ENCODE peak calls at places on chromosomes 5 and 9, in nine cellular contexts. One of them, this sample, is unnamed.

GRCh38 chr9:113572076-113572861 is 108.7 kb downstream of the RGS3 start:
- DNase-seq in D341Med: no peak
- DNase-seq in mesendoderm: no peak
- DNase-seq in activated CD8-positive, alpha-beta T cell treated with anti-CD3 and anti-CD28 coated beads for 36 hours: no peak
- DNase-seq in foreskin fibroblast: no peak
- DNase-seq in iPS DF 6.9: no peak
- DNase-seq in naive thymus-derived CD8-positive, alpha-beta T cell: no peak
- DNase-seq in neuronal stem cell: no peak
- DNase-seq in MG63: no peak
- DNase-seq in this sample: no peak

GRCh38 chr5:664343-664993 is 28.7 kb downstream of the TPPP start:
- DNase-seq in activated CD8-positive, alpha-beta T cell treated with anti-CD3 and anti-CD28 coated beads for 36 hours: no peak
- DNase-seq in naive thymus-derived CD8-positive, alpha-beta T cell: no peak
- DNase-seq in neuronal stem cell: no peak
- DNase-seq in D341Med: no peak
- DNase-seq in iPS DF 6.9: no peak
- DNase-seq in foreskin fibroblast: no peak
- DNase-seq in mesendoderm: no peak
- DNase-seq in MG63: no peak
- DNase-seq in this sample: no peak

GRCh38 chr9:78325343-78325742 is 28.4 kb downstream of the PSAT1 start:
- DNase-seq in MG63: no peak
- DNase-seq in activated CD8-positive, alpha-beta T cell treated with anti-CD3 and anti-CD28 coated beads for 36 hours: no peak
- DNase-seq in mesendoderm: peak; percentile 60
- DNase-seq in D341Med: no peak
- DNase-seq in neuronal stem cell: no peak
- DNase-seq in iPS DF 6.9: no peak
- DNase-seq in foreskin fibroblast: peak; percentile 89
- DNase-seq in naive thymus-derived CD8-positive, alpha-beta T cell: no peak
- DNase-seq in this sample: no peak

GRCh38 chr9:18566125-18566524 is 92.2 kb downstream of the ADAMTSL1 start:
- DNase-seq in mesendoderm: no peak
- DNase-seq in foreskin fibroblast: peak; percentile 70
- DNase-seq in iPS DF 6.9: no peak
- DNase-seq in MG63: no peak
- DNase-seq in D341Med: no peak
- DNase-seq in neuronal stem cell: no peak
- DNase-seq in activated CD8-positive, alpha-beta T cell treated with anti-CD3 and anti-CD28 coated beads for 36 hours: no peak
- DNase-seq in naive thymus-derived CD8-positive, alpha-beta T cell: no peak
- DNase-seq in this sample: peak; percentile 25

GRCh38 chr5:75412111-75412990 is 75.3 kb downstream of the HMGCR start:
- DNase-seq in iPS DF 6.9: no peak
- DNase-seq in naive thymus-derived CD8-positive, alpha-beta T cell: no peak
- DNase-seq in D341Med: no peak
- DNase-seq in neuronal stem cell: no peak
- DNase-seq in foreskin fibroblast: no peak
- DNase-seq in MG63: no peak
- DNase-seq in activated CD8-positive, alpha-beta T cell treated with anti-CD3 and anti-CD28 coated beads for 36 hours: no peak
- DNase-seq in mesendoderm: peak; percentile 10
- DNase-seq in this sample: no peak

GRCh38 chr9:131578016-131578415 is 32.7 kb downstream of the PRRT1B start:
- DNase-seq in MG63: no peak
- DNase-seq in D341Med: no peak
- DNase-seq in mesendoderm: no peak
- DNase-seq in foreskin fibroblast: no peak
- DNase-seq in naive thymus-derived CD8-positive, alpha-beta T cell: no peak
- DNase-seq in activated CD8-positive, alpha-beta T cell treated with anti-CD3 and anti-CD28 coated beads for 36 hours: no peak
- DNase-seq in iPS DF 6.9: no peak
- DNase-seq in neuronal stem cell: no peak
- DNase-seq in this sample: no peak

GRCh38 chr9:108759835-108760234 is 96.0 kb downstream of the ACTL7B start:
- DNase-seq in D341Med: no peak
- DNase-seq in foreskin fibroblast: no peak
- DNase-seq in MG63: no peak
- DNase-seq in mesendoderm: no peak
- DNase-seq in neuronal stem cell: no peak
- DNase-seq in naive thymus-derived CD8-positive, alpha-beta T cell: no peak
- DNase-seq in activated CD8-positive, alpha-beta T cell treated with anti-CD3 and anti-CD28 coated beads for 36 hours: no peak
- DNase-seq in iPS DF 6.9: no peak
- DNase-seq in this sample: no peak

GRCh38 chr5:122454522-122454921 is 142.5 kb downstream of the SNCAIP start:
- DNase-seq in neuronal stem cell: no peak
- DNase-seq in naive thymus-derived CD8-positive, alpha-beta T cell: no peak
- DNase-seq in D341Med: no peak
- DNase-seq in MG63: no peak
- DNase-seq in foreskin fibroblast: no peak
- DNase-seq in mesendoderm: peak; percentile 27
- DNase-seq in activated CD8-positive, alpha-beta T cell treated with anti-CD3 and anti-CD28 coated beads for 36 hours: no peak
- DNase-seq in iPS DF 6.9: no peak
- DNase-seq in this sample: no peak

GRCh38 chr5:137350791-137351190 is 148.3 kb downstream of the SPOCK1 start:
- DNase-seq in naive thymus-derived CD8-positive, alpha-beta T cell: no peak
- DNase-seq in mesendoderm: no peak
- DNase-seq in activated CD8-positive, alpha-beta T cell treated with anti-CD3 and anti-CD28 coated beads for 36 hours: no peak
- DNase-seq in MG63: no peak
- DNase-seq in D341Med: no peak
- DNase-seq in neuronal stem cell: no peak
- DNase-seq in foreskin fibroblast: no peak
- DNase-seq in iPS DF 6.9: no peak
- DNase-seq in this sample: no peak

GRCh38 chr5:76691470-76692273 is 24.3 kb upstream of the F2R start:
- DNase-seq in mesendoderm: peak; percentile 53
- DNase-seq in D341Med: peak; percentile 21
- DNase-seq in activated CD8-positive, alpha-beta T cell treated with anti-CD3 and anti-CD28 coated beads for 36 hours: no peak
- DNase-seq in foreskin fibroblast: peak; percentile 73
- DNase-seq in MG63: no peak
- DNase-seq in naive thymus-derived CD8-positive, alpha-beta T cell: no peak
- DNase-seq in iPS DF 6.9: no peak
- DNase-seq in neuronal stem cell: no peak
- DNase-seq in this sample: no peak

GRCh38 chr9:126491256-126491879 is 122.4 kb upstream of the LMX1B start:
- DNase-seq in iPS DF 6.9: no peak
- DNase-seq in MG63: no peak
- DNase-seq in foreskin fibroblast: peak; percentile 84
- DNase-seq in activated CD8-positive, alpha-beta T cell treated with anti-CD3 and anti-CD28 coated beads for 36 hours: peak; percentile 66
- DNase-seq in neuronal stem cell: peak; percentile 75
- DNase-seq in D341Med: peak; percentile 68
- DNase-seq in naive thymus-derived CD8-positive, alpha-beta T cell: peak; percentile 82
- DNase-seq in mesendoderm: peak; percentile 53
- DNase-seq in this sample: peak; percentile 49

GRCh38 chr5:158209219-158209908 is 350.4 kb upstream of the CLINT1 start:
- DNase-seq in MG63: no peak
- DNase-seq in neuronal stem cell: no peak
- DNase-seq in foreskin fibroblast: no peak
- DNase-seq in naive thymus-derived CD8-positive, alpha-beta T cell: no peak
- DNase-seq in D341Med: no peak
- DNase-seq in mesendoderm: no peak
- DNase-seq in activated CD8-positive, alpha-beta T cell treated with anti-CD3 and anti-CD28 coated beads for 36 hours: no peak
- DNase-seq in iPS DF 6.9: no peak
- DNase-seq in this sample: no peak

GRCh38 chr9:136012651-136013050 is 51.5 kb upstream of the UBAC1 start:
- DNase-seq in activated CD8-positive, alpha-beta T cell treated with anti-CD3 and anti-CD28 coated beads for 36 hours: no peak
- DNase-seq in D341Med: no peak
- DNase-seq in MG63: no peak
- DNase-seq in neuronal stem cell: no peak
- DNase-seq in iPS DF 6.9: no peak
- DNase-seq in mesendoderm: no peak
- DNase-seq in foreskin fibroblast: peak; percentile 56
- DNase-seq in naive thymus-derived CD8-positive, alpha-beta T cell: no peak
- DNase-seq in this sample: no peak

GRCh38 chr9:19788614-19789271 is at the start of gene SLC24A2:
- DNase-seq in D341Med: peak; percentile 70
- DNase-seq in iPS DF 6.9: no peak
- DNase-seq in naive thymus-derived CD8-positive, alpha-beta T cell: no peak
- DNase-seq in mesendoderm: peak; percentile 69
- DNase-seq in activated CD8-positive, alpha-beta T cell treated with anti-CD3 and anti-CD28 coated beads for 36 hours: no peak
- DNase-seq in foreskin fibroblast: no peak
- DNase-seq in MG63: peak; percentile 14
- DNase-seq in neuronal stem cell: peak; percentile 61
- DNase-seq in this sample: no peak

GRCh38 chr9:132260846-132261245 is 93.9 kb downstream of the SETX start:
- DNase-seq in MG63: no peak
- DNase-seq in foreskin fibroblast: no peak
- DNase-seq in neuronal stem cell: no peak
- DNase-seq in naive thymus-derived CD8-positive, alpha-beta T cell: no peak
- DNase-seq in iPS DF 6.9: no peak
- DNase-seq in activated CD8-positive, alpha-beta T cell treated with anti-CD3 and anti-CD28 coated beads for 36 hours: no peak
- DNase-seq in D341Med: no peak
- DNase-seq in mesendoderm: no peak
- DNase-seq in this sample: no peak

GRCh38 chr9:33130501-33130900 is 36.6 kb downstream of the B4GALT1 start:
- DNase-seq in activated CD8-positive, alpha-beta T cell treated with anti-CD3 and anti-CD28 coated beads for 36 hours: peak; percentile 46
- DNase-seq in mesendoderm: no peak
- DNase-seq in MG63: peak; percentile 14
- DNase-seq in foreskin fibroblast: peak; percentile 27
- DNase-seq in D341Med: no peak
- DNase-seq in iPS DF 6.9: no peak
- DNase-seq in neuronal stem cell: no peak
- DNase-seq in naive thymus-derived CD8-positive, alpha-beta T cell: no peak
- DNase-seq in this sample: no peak

This sample was measured in HTR-8/SVneo.